ENCODE peak calls at places on chromosomes 5 and 9, in four cellular contexts. D is H1, Z is K562, T is HepG2. K is an unnamed sample.
A peak's percentile ranks its signal among the peaks of the same experiment; 100 is the strongest.

GRCh38 chr5:176618783-176619182 is 8.8 kb upstream of the GPRIN1 start:
- DNase-seq in D (no peak), Z (no peak), T (no peak), K (no peak)

GRCh38 chr9:69515810-69516209 is 156.4 kb downstream of the APBA1 start:
- DNase-seq in D (no peak), Z (no peak), T (no peak), K (no peak)

GRCh38 chr9:99103909-99104458 is 929 bp upstream of the TGFBR1 start:
- DNase-seq in D (peak; percentile 63), Z (no peak), T (no peak), K (no peak)

GRCh38 chr5:56328753-56329560 is 95.8 kb upstream of the ANKRD55 start:
- DNase-seq in D (no peak), Z (no peak), T (peak; percentile 83), K (no peak)

GRCh38 chr9:15306068-15306756 is 804 bp downstream of the TTC39B start:
- DNase-seq in D (peak; percentile 74), Z (no peak), T (peak; percentile 59), K (peak; percentile 30)

GRCh38 chr9:70874451-70874850 is 247.0 kb downstream of the TRPM3 start:
- DNase-seq in D (no peak), Z (no peak), T (no peak), K (no peak)

GRCh38 chr9:89756891-89757537 is 152.2 kb downstream of the GADD45G start:
- DNase-seq in D (no peak), Z (no peak), T (no peak), K (no peak)

GRCh38 chr9:131666779-131667178 is 73.1 kb downstream of the RAPGEF1 start:
- DNase-seq in D (no peak), Z (no peak), T (no peak), K (no peak)

GRCh38 chr5:163893301-163893700 is 387.9 kb downstream of the MAT2B start:
- DNase-seq in D (no peak), Z (no peak), T (no peak), K (no peak)

GRCh38 chr9:122075135-122076030 is 17.7 kb downstream of the TTLL11 start:
- DNase-seq in D (no peak), Z (no peak), T (no peak), K (no peak)

GRCh38 chr5:34652916-34653315 is 3.2 kb upstream of the RAI14 start:
- DNase-seq in D (no peak), Z (no peak), T (no peak), K (no peak)

GRCh38 chr5:74594172-74595040 is 46.1 kb downstream of the ENC1 start:
- DNase-seq in D (no peak), Z (peak; percentile 60), T (no peak), K (no peak)

GRCh38 chr5:16467363-16468219 is 2.0 kb upstream of the ZNF622 start:
- DNase-seq in D (no peak), Z (peak; percentile 57), T (no peak), K (no peak)

GRCh38 chr5:132641841-132642240 is 16.1 kb upstream of the IL13 start:
- DNase-seq in D (no peak), Z (no peak), T (no peak), K (no peak)

GRCh38 chr9:13607746-13608445 is 328.4 kb upstream of the MPDZ start:
- DNase-seq in D (no peak), Z (no peak), T (no peak), K (no peak)

DNA sequence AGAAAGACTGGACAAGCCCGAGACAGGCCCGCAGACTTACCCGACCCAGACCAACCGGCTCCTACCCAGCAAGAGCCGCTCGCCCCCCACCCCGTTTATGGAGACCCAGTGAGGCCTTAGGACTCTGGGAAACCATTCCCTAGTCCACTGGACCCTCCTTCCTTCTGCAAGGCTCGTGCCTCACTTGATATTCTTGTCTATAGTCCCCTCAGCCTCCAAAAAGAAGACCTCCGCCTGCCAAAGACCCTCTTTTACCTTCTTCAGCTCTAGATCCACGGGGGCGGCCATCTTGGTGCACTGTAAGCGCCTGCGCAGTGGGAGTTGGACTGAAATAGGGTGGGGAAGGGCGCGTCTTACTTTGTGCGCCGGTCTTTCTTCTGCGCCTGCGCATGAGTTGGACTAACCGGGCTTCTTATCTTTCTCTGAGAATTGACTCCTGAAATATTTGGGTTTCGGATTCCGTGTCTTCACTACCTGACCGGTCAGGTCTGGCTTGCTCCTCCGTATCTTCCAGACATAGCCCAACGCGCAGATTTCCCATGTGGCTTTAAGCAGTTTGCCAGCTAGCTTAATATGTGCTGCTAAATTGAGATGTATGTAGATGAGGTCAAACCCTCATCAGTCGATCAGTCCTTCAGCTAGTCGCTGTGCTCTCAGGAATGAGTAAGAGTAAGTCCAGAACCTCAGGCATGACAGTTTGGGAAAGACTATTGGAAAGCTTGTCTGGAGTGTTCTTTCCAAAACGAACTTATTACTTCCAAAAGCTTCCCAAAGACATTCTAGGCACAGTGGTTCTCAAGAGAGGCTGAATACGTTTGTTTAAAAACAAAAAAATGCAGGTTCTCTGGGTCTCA is at the start of gene PFDN1:
- DNase-seq in D (peak; percentile 93), Z (peak; percentile 97), T (peak; percentile 95), K (peak; percentile 95)
- TF ChIP-seq POLR2A in D (peak; percentile 91), Z (peak; percentile 90), T (peak; percentile 74), K (peak; percentile 44)

GRCh38 chr5:171808951-171809350 is 23.3 kb downstream of the SMIM23 start:
- DNase-seq in D (no peak), Z (no peak), T (no peak), K (no peak)
- TF ChIP-seq RNF2 in D (no peak), Z (no peak), T (no peak), K (no peak)

DNA sequence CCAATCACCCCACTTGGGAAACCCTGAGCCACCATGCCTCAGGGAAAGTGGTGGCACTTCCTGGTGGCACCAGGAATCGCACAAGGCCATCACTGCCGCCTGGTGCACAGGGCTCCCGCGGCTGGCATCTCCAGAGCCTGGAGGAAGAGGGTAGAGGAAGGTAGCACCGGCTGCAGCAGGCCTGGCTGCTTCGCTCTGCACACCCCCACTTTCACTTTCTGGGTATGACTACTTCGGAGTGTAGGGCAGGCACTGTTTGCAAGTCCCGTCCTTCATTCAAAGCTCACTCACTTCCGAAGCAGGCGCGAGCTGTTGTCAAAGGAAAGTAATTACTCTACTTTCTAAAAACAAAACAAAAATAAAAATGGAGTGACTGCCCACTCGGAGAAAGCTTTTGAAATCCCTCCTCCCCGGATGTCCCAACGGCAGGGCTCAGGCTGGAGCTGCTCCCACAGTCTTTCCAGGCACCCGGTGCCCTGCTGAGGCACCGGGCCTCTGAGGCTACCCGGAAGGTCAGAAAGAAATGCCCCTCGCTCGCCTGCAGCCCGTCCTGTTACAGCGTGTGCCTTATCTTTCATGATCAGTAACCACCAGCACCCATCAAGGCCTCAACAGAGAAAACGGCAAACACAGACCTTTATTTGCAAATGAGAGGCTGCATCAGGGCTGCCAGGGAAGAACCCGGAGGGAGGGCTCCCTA is 2.0 kb downstream of the BRD3 start:
- DNase-seq in D (no peak), Z (peak; percentile 62), T (peak; percentile 81), K (peak; percentile 17)
- TF ChIP-seq POLR2A in D (no peak), Z (no peak), T (no peak), K (no peak)

GRCh38 chr5:65873181-65873580 is 53.2 kb upstream of the ERBIN start:
- DNase-seq in D (no peak), Z (no peak), T (no peak), K (no peak)

GRCh38 chr5:65867509-65868195 is 58.7 kb upstream of the ERBIN start:
- DNase-seq in D (no peak), Z (no peak), T (peak; percentile 58), K (no peak)

GRCh38 chr5:65868509-65868908 is 57.9 kb upstream of the ERBIN start:
- DNase-seq in D (no peak), Z (no peak), T (no peak), K (no peak)

GRCh38 chr5:65874241-65874640 is 52.1 kb upstream of the ERBIN start:
- DNase-seq in D (no peak), Z (no peak), T (no peak), K (no peak)

GRCh38 chr5:65871182-65871581 is 55.2 kb upstream of the ERBIN start:
- DNase-seq in D (no peak), Z (no peak), T (no peak), K (no peak)
- TF ChIP-seq RNF2 in D (no peak), Z (no peak), T (no peak), K (no peak)

K was measured in A549.